ENCODE peak calls at places on chromosomes 4 and X, in six cellular contexts. X, H, O, L, N and D are unnamed samples.

GRCh38 chrX:149453030-149453429 is 52.1 kb downstream of the IDS start:
- DNase-seq in X (peak; percentile 8), H (no peak), O (peak; percentile 34), L (no peak), N (no peak), D (no peak)

GRCh38 chr4:157514711-157515110 is 294.2 kb downstream of the GRIA2 start:
- DNase-seq in X (no peak), H (peak; percentile 7), O (no peak), L (peak; percentile 70), N (no peak), D (peak; percentile 1)

GRCh38 chr4:22030321-22030720 is 81.7 kb upstream of the KCNIP4 start:
- DNase-seq in X (no peak), H (no peak), O (no peak), L (no peak), N (no peak), D (no peak)

GRCh38 chr4:65943076-65943475 is 272.8 kb upstream of the EPHA5 start:
- DNase-seq in X (no peak), H (peak; percentile 63), O (no peak), L (no peak), N (no peak), D (peak; percentile 52)

GRCh38 chr4:38856524-38857337 is at the start of gene TLR6:
- DNase-seq in X (peak; percentile 80), H (peak; percentile 57), O (peak; percentile 89), L (peak; percentile 63), N (peak; percentile 91), D (peak; percentile 42)

GRCh38 chr4:161728929-161729328 is 434.9 kb downstream of the FSTL5 start:
- DNase-seq in X (no peak), H (no peak), O (no peak), L (no peak), N (no peak), D (no peak)

GRCh38 chrX:53723381-53723780 is 36.9 kb upstream of the HUWE1 start:
- DNase-seq in X (no peak), H (no peak), O (no peak), L (no peak), N (no peak), D (no peak)

GRCh38 chr4:5812506-5813229 is 80.2 kb downstream of the CRMP1 start:
- DNase-seq in X (peak; percentile 62), H (peak; percentile 58), O (peak; percentile 75), L (no peak), N (no peak), D (peak; percentile 54)

GRCh38 chr4:74934016-74934821 is 1.3 kb downstream of the PARM1 start:
- DNase-seq in X (no peak), H (no peak), O (no peak), L (peak; percentile 55), N (no peak), D (no peak)

GRCh38 chr4:5224340-5224739 is 173.1 kb downstream of the STK32B start:
- DNase-seq in X (no peak), H (no peak), O (no peak), L (no peak), N (no peak), D (no peak)

GRCh38 chr4:13733817-13734216 is 106.3 kb upstream of the BOD1L1 start:
- DNase-seq in X (no peak), H (no peak), O (no peak), L (no peak), N (no peak), D (no peak)

GRCh38 chr4:18127030-18127429 is 105.5 kb upstream of the LCORL start:
- DNase-seq in X (no peak), H (no peak), O (no peak), L (no peak), N (no peak), D (no peak)

GRCh38 chrX:108396188-108396885 is 41.9 kb downstream of the COL4A6 start:
- DNase-seq in X (peak; percentile 47), H (peak; percentile 17), O (no peak), L (no peak), N (no peak), D (peak; percentile 25)

GRCh38 chr4:19254476-19254875 is 997.2 kb upstream of the SLIT2 start:
- DNase-seq in X (no peak), H (no peak), O (no peak), L (no peak), N (no peak), D (no peak)

GRCh38 chr4:31039382-31039781 is 319.2 kb downstream of the PCDH7 start:
- DNase-seq in X (no peak), H (no peak), O (no peak), L (no peak), N (no peak), D (no peak)

GRCh38 chr4:127604949-127605709 is 27.6 kb upstream of the INTU start:
- DNase-seq in X (peak; percentile 33), H (peak; percentile 29), O (peak; percentile 38), L (peak; percentile 61), N (no peak), D (peak; percentile 33)

GRCh38 chr4:74451214-74451661 is 6.3 kb downstream of the AREG start:
- DNase-seq in X (no peak), H (peak; percentile 60), O (peak; percentile 82), L (no peak), N (no peak), D (peak; percentile 36)

GRCh38 chrX:72029473-72030411 is 102.0 kb downstream of the RTL5 start:
- DNase-seq in X (no peak), H (peak; percentile 16), O (no peak), L (peak; percentile 39), N (no peak), D (no peak)

GRCh38 chr4:144355809-144356757 is 215.6 kb upstream of the GYPA start:
- DNase-seq in X (peak; percentile 67), H (peak; percentile 3), O (peak; percentile 18), L (no peak), N (peak; percentile 51), D (peak; percentile 15)

GRCh38 chr4:184801781-184802180 is 24.0 kb downstream of the ACSL1 start:
- DNase-seq in X (no peak), H (no peak), O (no peak), L (no peak), N (no peak), D (no peak)

GRCh38 chrX:15816886-15817285 is 26.6 kb downstream of the ZRSR2 start:
- DNase-seq in X (no peak), H (no peak), O (no peak), L (no peak), N (peak; percentile 9), D (no peak)

GRCh38 chr4:10599574-10599973 is 85.0 kb downstream of the CLNK start:
- DNase-seq in X (no peak), H (no peak), O (no peak), L (no peak), N (no peak), D (no peak)

GRCh38 chrX:3526084-3526483 is 179.6 kb upstream of the MXRA5 start:
- DNase-seq in X (no peak), H (no peak), O (no peak), L (no peak), N (no peak), D (no peak)

GRCh38 chrX:49243166-49243565 is 7.9 kb downstream of the CCDC22 start:
- DNase-seq in X (no peak), H (no peak), O (no peak), L (no peak), N (no peak), D (no peak)

DNA sequence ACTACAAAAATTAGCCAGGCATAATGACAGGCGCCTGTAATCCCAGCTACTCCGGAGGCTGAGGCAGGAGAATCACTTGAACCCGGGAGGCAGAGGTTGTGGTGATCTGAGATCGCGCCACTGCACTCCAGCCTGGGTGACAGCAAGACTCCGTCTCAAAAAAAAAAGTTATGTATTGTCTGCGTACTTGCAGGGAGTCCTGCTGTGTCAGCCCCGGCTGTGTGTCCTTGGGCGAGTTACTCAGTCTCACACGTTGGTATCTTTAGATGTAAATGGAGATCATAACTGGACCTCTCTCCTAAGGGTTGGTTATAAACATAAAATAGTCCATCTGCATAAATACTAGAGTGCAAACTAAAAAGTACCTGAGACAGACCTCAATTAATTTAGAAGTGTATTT is 22.7 kb upstream of the TBC1D14 start:
- DNase-seq in X (no peak), H (no peak), O (no peak), L (no peak), N (no peak), D (no peak)
- H3K4me1 ChIP-seq in X (no peaks in the 10 kb centered on the region), H (peaks cover 9% of the 10 kb centered on the region), O (peaks cover 12% of the 10 kb centered on the region), L (no peaks in the 10 kb centered on the region), N (peaks cover 2% of the 10 kb centered on the region), D (peaks cover 13% of the 10 kb centered on the region)

GRCh38 chr4:93221771-93222170 is 606.8 kb upstream of the ATOH1 start:
- DNase-seq in X (no peak), H (no peak), O (no peak), L (no peak), N (no peak), D (no peak)

DNA sequence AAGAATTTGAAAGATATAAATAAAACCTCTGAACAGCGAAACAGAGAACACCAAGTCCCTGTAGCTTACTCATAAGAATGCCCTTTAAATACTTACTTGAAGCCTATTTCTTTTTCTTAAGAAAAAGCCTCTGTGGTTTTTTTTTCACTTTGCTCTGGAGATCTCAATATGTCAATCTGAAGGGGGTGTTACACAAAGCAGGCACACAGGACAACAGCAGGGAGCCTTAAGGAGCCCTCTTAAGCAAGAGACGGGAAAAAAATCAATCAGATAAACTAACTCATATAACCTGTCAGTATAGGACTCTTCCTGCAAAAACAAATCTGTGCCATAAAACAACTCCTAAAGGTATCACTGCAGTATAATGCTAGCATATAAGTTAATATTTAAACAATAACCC is 611.1 kb upstream of the ATOH1 start:
- DNase-seq in X (no peak), H (no peak), O (no peak), L (no peak), N (no peak), D (no peak)
- H3K4me3 ChIP-seq in X (no peak overlapping the region), H (no peak overlapping the region), O (no peak overlapping the region), L (no peak overlapping the region), N (no peak overlapping the region), D (no peak overlapping the region)

GRCh38 chr4:182555997-182556418 is 312.8 kb downstream of the TENM3 start:
- DNase-seq in X (no peak), H (no peak), O (no peak), L (no peak), N (no peak), D (peak; percentile 73)

GRCh38 chr4:182552948-182553347 is 309.7 kb downstream of the TENM3 start:
- DNase-seq in X (no peak), H (no peak), O (no peak), L (no peak), N (no peak), D (no peak)

GRCh38 chr4:182554736-182555135 is 311.5 kb downstream of the TENM3 start:
- DNase-seq in X (no peak), H (no peak), O (no peak), L (no peak), N (no peak), D (no peak)

GRCh38 chr4:182560358-182560757 is 317.2 kb downstream of the TENM3 start:
- DNase-seq in X (no peak), H (no peak), O (no peak), L (peak; percentile 82), N (no peak), D (peak; percentile 88)

GRCh38 chr4:182556576-182556975 is 313.4 kb downstream of the TENM3 start:
- DNase-seq in X (no peak), H (no peak), O (no peak), L (no peak), N (no peak), D (no peak)
- TF ChIP-seq ZNF274 in X (no peak), H (no peak), O (no peak), L (no peak), N (no peak), D (no peak)

DNA sequence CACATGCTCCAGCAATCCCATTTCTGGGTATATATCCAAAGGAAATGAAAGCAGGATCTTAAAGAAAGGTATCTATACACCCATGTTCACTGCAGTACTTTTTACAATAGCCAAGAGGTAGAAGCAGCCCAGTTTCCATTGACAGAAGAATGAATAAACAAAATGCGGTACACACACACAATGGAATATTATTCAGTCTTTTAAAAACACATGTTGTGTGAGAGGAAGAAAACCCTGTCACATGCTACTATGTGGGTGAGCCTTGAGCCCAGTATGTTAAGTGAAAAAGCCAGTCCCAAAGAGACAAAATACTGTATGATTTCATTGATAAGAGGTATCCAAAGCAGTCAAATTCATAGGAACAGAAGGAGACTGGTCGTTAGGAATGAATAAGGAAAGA is 6.3 kb downstream of the ANXA3 start:
- DNase-seq in X (no peak), H (no peak), O (no peak), L (no peak), N (no peak), D (no peak)
- H3K4me1 ChIP-seq in X (peaks cover 93% of the 10 kb centered on the region), H (peaks cover 23% of the 10 kb centered on the region), O (peaks cover 6% of the 10 kb centered on the region), L (peaks cover 15% of the 10 kb centered on the region), N (no peaks in the 10 kb centered on the region), D (no peaks in the 10 kb centered on the region)